ENCODE peak calls at places on chromosomes 12 and 14, in seven cellular contexts. K is stimulated activated CD4-positive, alpha-beta T cell treated with anti-CD3 and anti-CD28 coated beads, Interleukin-1b, Interleukin-23, amount 100 ng/mL, for 24 hours; L is RPMI8226; V is CD8-positive, alpha-beta memory T cell; N is gastrocnemius medialis; Z is HT-29; G is stimulated activated CD8-positive, alpha-beta memory T cell treated with anti-CD3 and anti-CD28 coated beads, Interleukin-12 subunit alpha, Interleukin-12 subunit beta, amount 100 ng/mL, for 4 hours. U is an unnamed sample.

GRCh38 chr14:72945628-72946027 is 19.4 kb downstream of the DCAF4 start:
- DNase-seq in K (no peak), L (no peak), V (no peak), N (no peak), Z (no peak), G (no peak), U (no peak)

GRCh38 chr14:69107407-69108003 is 45.4 kb downstream of the DCAF5 start:
- DNase-seq in K (no peak), L (peak), V (no peak), N (no peak), Z (peak), G (no peak), U (peak)

GRCh38 chr12:110540048-110540447 is 37.9 kb downstream of the RAD9B start:
- DNase-seq in K (no peak), L (no peak), V (no peak), N (no peak), Z (no peak), G (no peak), U (no peak)

GRCh38 chr12:67459173-67459572 is 189.4 kb upstream of the DYRK2 start:
- DNase-seq in K (no peak), L (no peak), V (no peak), N (no peak), Z (no peak), G (no peak), U (no peak)

GRCh38 chr12:102093319-102093718 is 26.6 kb downstream of the NUP37 start:
- DNase-seq in K (no peak), L (no peak), V (no peak), N (no peak), Z (no peak), G (no peak), U (no peak)

GRCh38 chr12:94805749-94806148 is 155.4 kb upstream of the TMCC3 start:
- DNase-seq in K (no peak), L (no peak), V (no peak), N (no peak), Z (no peak), G (no peak), U (no peak)

GRCh38 chr14:80523518-80524117 is 312.3 kb upstream of the DIO2 start:
- DNase-seq in K (no peak), L (no peak), V (no peak), N (no peak), Z (no peak), G (no peak), U (no peak)

GRCh38 chr12:107501681-107502080 is 183.9 kb upstream of the PWP1 start:
- DNase-seq in K (no peak), L (no peak), V (no peak), N (no peak), Z (no peak), G (no peak), U (no peak)

GRCh38 chr14:74527736-74528280 is 34.2 kb downstream of the ISCA2 start:
- DNase-seq in K (no peak), L (no peak), V (no peak), N (no peak), Z (no peak), G (no peak), U (no peak)

GRCh38 chr14:22561661-22562579 is 27.1 kb downstream of the DAD1 start:
- DNase-seq in K (no peak), L (no peak), V (peak), N (no peak), Z (peak), G (peak), U (no peak)